ENCODE peak calls at places on chromosomes 3 and 15, in nine cellular contexts. B, S, L, I, E, Y, Q, N and F are unnamed samples.

GRCh38 chr15:95326689-95327525 is 1003.6 kb upstream of the NR2F2 start:
- DNase-seq in L (no peak), Q (no peak), S (no peak), E (peak), N (no peak), I (peak), B (no peak), Y (peak), F (no peak)

GRCh38 chr3:192121921-192122320 is 605.4 kb downstream of the FGF12 start:
- DNase-seq in E (peak), N (no peak), L (no peak), Q (no peak), Y (no peak), B (no peak), S (no peak), I (no peak), F (no peak)

GRCh38 chr3:39106281-39107055 is 959 bp downstream of the GORASP1 start:
- DNase-seq in I (no peak), S (peak), B (no peak), L (no peak), E (no peak), N (no peak), Y (peak), Q (peak), F (no peak)

GRCh38 chr3:190566043-190566933 is 52.4 kb downstream of the IL1RAP start:
- DNase-seq in Q (peak), E (no peak), I (no peak), Y (peak), L (peak), B (no peak), S (peak), N (peak), F (no peak)

GRCh38 chr15:41777421-41777973 is 3.2 kb downstream of the MAPKBP1 start:
- DNase-seq in B (no peak), S (no peak), Q (no peak), E (no peak), N (no peak), Y (no peak), I (no peak), L (no peak), F (no peak)

GRCh38 chr3:67624078-67624477 is 30.3 kb downstream of the SUCLG2 start:
- DNase-seq in E (no peak), B (no peak), Y (no peak), I (no peak), Q (no peak), L (no peak), N (peak), S (no peak), F (no peak)

GRCh38 chr3:183277260-183277659 is 24.2 kb downstream of the B3GNT5 start:
- DNase-seq in B (no peak), E (no peak), S (no peak), Q (no peak), I (no peak), N (no peak), Y (no peak), L (no peak), F (no peak)

GRCh38 chr15:34721802-34722795 is 32.7 kb downstream of the GJD2 start:
- DNase-seq in N (no peak), E (peak), S (peak), L (no peak), I (peak), B (no peak), Y (peak), Q (peak), F (no peak)

GRCh38 chr3:111610612-111611054 is 15.5 kb upstream of the ZBED2 start:
- DNase-seq in N (peak), B (no peak), Q (no peak), Y (no peak), E (no peak), S (peak), L (no peak), I (no peak), F (no peak)

GRCh38 chr15:30953731-30954378 is 37.6 kb downstream of the MTMR10 start:
- DNase-seq in L (no peak), N (peak), S (peak), E (no peak), I (no peak), Y (peak), Q (peak), B (no peak), F (no peak)